ENCODE peak calls at places on chromosomes 5 and 9, in five cellular contexts. H is right lobe of liver, I is stomach, Y is spleen, E is heart left ventricle. B is an unnamed sample.

GRCh38 chr5:76735762-76736545 is 20.0 kb downstream of the F2R start:
- DNase-seq in I (no peak), Y (no peak), H (no peak), E (no peak), B (no peak)

GRCh38 chr5:80761176-80761575 is 106.4 kb upstream of the DHFR start:
- DNase-seq in E (no peak), Y (no peak), I (no peak), H (no peak), B (no peak)

GRCh38 chr5:139404484-139404840 is 573 bp upstream of the SPATA24 start:
- DNase-seq in E (no peak), H (no peak), Y (no peak), I (no peak), B (no peak)

GRCh38 chr9:79224672-79225433 is 346.9 kb upstream of the TLE4 start:
- DNase-seq in E (no peak), H (no peak), Y (no peak), I (no peak), B (no peak)

GRCh38 chr5:175712313-175712680 is 54.4 kb downstream of the HRH2 start:
- DNase-seq in E (no peak), Y (no peak), H (no peak), I (no peak), B (no peak)

GRCh38 chr5:151480384-151480783 is 33.0 kb downstream of the SLC36A1 start:
- DNase-seq in I (no peak), H (no peak), E (no peak), Y (no peak), B (no peak)

GRCh38 chr9:132169672-132170392 is 8.0 kb downstream of the NTNG2 start:
- DNase-seq in I (peak), H (no peak), Y (peak), E (peak), B (no peak)

GRCh38 chr5:848671-849111 is 2.1 kb downstream of the ZDHHC11 start:
- DNase-seq in I (no peak), H (peak), E (no peak), Y (peak), B (peak)

GRCh38 chr5:149802008-149802407 is 71.9 kb downstream of the PPARGC1B start:
- DNase-seq in H (peak), Y (no peak), I (no peak), E (peak), B (no peak)

GRCh38 chr9:109335929-109336328 is 15.1 kb upstream of the EPB41L4B start:
- DNase-seq in Y (no peak), E (no peak), H (no peak), I (no peak), B (no peak)

GRCh38 chr9:74867483-74867882 is 20.2 kb downstream of the TRPM6 start:
- DNase-seq in Y (no peak), H (no peak), E (no peak), I (no peak), B (no peak)

GRCh38 chr9:91847576-91847975 is 102.5 kb downstream of the ROR2 start:
- DNase-seq in E (no peak), Y (peak), H (no peak), I (peak), B (no peak)

DNA sequence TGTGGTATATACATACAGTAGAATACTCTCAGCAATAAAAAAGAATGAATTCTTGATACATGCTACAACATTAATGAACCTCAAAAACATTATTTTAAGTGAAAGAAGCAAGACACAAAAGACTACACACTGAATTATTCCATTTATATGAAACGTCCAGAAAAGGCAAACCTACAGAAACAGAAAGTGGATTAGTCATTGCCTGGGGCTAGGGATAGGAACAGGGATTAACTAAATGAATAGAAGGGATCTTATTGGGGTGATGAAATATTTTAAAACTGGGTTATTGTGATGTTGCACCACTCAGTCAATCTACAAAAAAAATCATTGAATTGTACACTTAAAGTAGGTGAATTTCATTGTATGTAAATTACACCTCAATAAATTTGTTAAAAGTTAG is 326.7 kb downstream of the PIK3R1 start:
- DNase-seq in I (no peak), E (no peak), H (no peak), Y (no peak), B (no peak)
- H3K4me3 ChIP-seq in I (no peak), E (no peak), H (no peak), Y (no peak), B (no peak)

GRCh38 chr9:11757408-11757807 is 935.8 kb upstream of the TYRP1 start:
- DNase-seq in H (no peak), I (no peak), E (no peak), Y (no peak), B (no peak)
- H3K4me3 ChIP-seq in H (no peak), I (no peak), E (no peak), Y (no peak), B (no peak)

GRCh38 chr5:90637731-90638130 is 79.1 kb downstream of the ADGRV1 start:
- DNase-seq in I (no peak), H (no peak), Y (no peak), E (no peak), B (no peak)

GRCh38 chr5:90641528-90641927 is 82.9 kb downstream of the ADGRV1 start:
- DNase-seq in I (no peak), E (no peak), Y (no peak), H (no peak), B (no peak)

GRCh38 chr5:90638878-90639277 is 80.3 kb downstream of the ADGRV1 start:
- DNase-seq in E (no peak), H (no peak), Y (no peak), I (no peak), B (no peak)

GRCh38 chr5:90642706-90643229 is 84.2 kb downstream of the ADGRV1 start:
- DNase-seq in Y (no peak), E (no peak), I (no peak), H (no peak), B (no peak)

GRCh38 chr5:90640484-90641059 is 82.0 kb downstream of the ADGRV1 start:
- DNase-seq in H (no peak), Y (no peak), E (no peak), I (no peak), B (no peak)
- H3K4me3 ChIP-seq in H (no peak), Y (no peak), E (no peak), I (no peak), B (no peak)

GRCh38 chr9:95626885-95627558 is 110.3 kb upstream of the PTCH1 start:
- DNase-seq in I (no peak), H (no peak), Y (peak), E (peak), B (peak)
- H3K4me3 ChIP-seq in I (no peak), H (no peak), Y (no peak), E (no peak), B (no peak)

GRCh38 chr9:133354766-133355165 is 1.5 kb downstream of the SURF1 start:
- DNase-seq in H (no peak), I (no peak), Y (no peak), E (no peak), B (peak)
- H3K4me3 ChIP-seq in H (no peak), I (no peak), Y (no peak), E (no peak), B (no peak)

B was measured in kidney.